ENCODE peak calls at places on chromosomes 13 and 19, in seven cellular contexts. K is nephron progenitor cell, Z is fibroblast of pulmonary artery, Y is GM20000, E is lung, U is heart right ventricle, Q is mesothelial cell of epicardium. X is an unnamed sample.

GRCh38 chr19:12937243-12938053 is 961 bp upstream of the CALR start:
- DNase-seq in K (no peak), Z (no peak), Y (peak; percentile 34), E (no peak), U (no peak), Q (no peak), X (peak; percentile 66)

GRCh38 chr13:111474136-111475002 is 153.9 kb downstream of the TEX29 start:
- DNase-seq in K (no peak), Z (peak; percentile 55), Y (peak; percentile 50), E (no peak), U (no peak), Q (peak; percentile 36), X (no peak)

GRCh38 chr13:73025212-73026012 is 33.4 kb upstream of the KLF5 start:
- DNase-seq in K (no peak), Z (peak; percentile 51), Y (peak; percentile 8), E (no peak), U (no peak), Q (no peak), X (no peak)

GRCh38 chr19:44931541-44931940 is 10.5 kb upstream of the APOC4 start:
- DNase-seq in K (no peak), Z (no peak), Y (no peak), E (no peak), U (no peak), Q (no peak), X (no peak)

GRCh38 chr13:45362939-45363338 is 22.0 kb upstream of the TPT1 start:
- DNase-seq in K (no peak), Z (no peak), Y (no peak), E (no peak), U (no peak), Q (no peak), X (no peak)

GRCh38 chr19:55473613-55474012 is 2.8 kb upstream of the ZNF628 start:
- DNase-seq in K (no peak), Z (no peak), Y (no peak), E (no peak), U (no peak), Q (no peak), X (peak; percentile 18)

GRCh38 chr19:47035127-47035494 is 13.3 kb downstream of the TMEM160 start:
- DNase-seq in K (peak; percentile 36), Z (no peak), Y (no peak), E (no peak), U (no peak), Q (no peak), X (no peak)

GRCh38 chr19:5925830-5926459 is 11.9 kb downstream of the CAPS start:
- DNase-seq in K (no peak), Z (no peak), Y (no peak), E (no peak), U (no peak), Q (no peak), X (no peak)

GRCh38 chr19:57558525-57558924 is 1.1 kb downstream of the ZNF550 start:
- DNase-seq in K (no peak), Z (peak; percentile 28), Y (no peak), E (no peak), U (no peak), Q (no peak), X (no peak)

GRCh38 chr19:52665529-52665928 is 27.4 kb upstream of the ZNF83 start:
- DNase-seq in K (no peak), Z (no peak), Y (no peak), E (no peak), U (no peak), Q (no peak), X (no peak)

GRCh38 chr19:57560049-57560491 is 407 bp upstream of the ZNF550 start:
- DNase-seq in K (no peak), Z (peak; percentile 72), Y (no peak), E (no peak), U (peak; percentile 49), Q (no peak), X (no peak)

GRCh38 chr19:55426042-55426441 is 17.1 kb downstream of the SHISA7 start:
- DNase-seq in K (no peak), Z (no peak), Y (no peak), E (no peak), U (no peak), Q (no peak), X (no peak)

GRCh38 chr13:74158028-74158427 is 23.8 kb upstream of the KLF12 start:
- DNase-seq in K (peak; percentile 58), Z (peak; percentile 22), Y (no peak), E (no peak), U (peak; percentile 10), Q (no peak), X (no peak)

GRCh38 chr13:33855371-33855895 is 37.5 kb downstream of the RFC3 start:
- DNase-seq in K (no peak), Z (no peak), Y (no peak), E (no peak), U (no peak), Q (no peak), X (no peak)

GRCh38 chr19:37654833-37655688 is at the start of gene ZFP30:
- DNase-seq in K (peak; percentile 92), Z (peak; percentile 60), Y (peak; percentile 85), E (peak; percentile 74), U (peak; percentile 93), Q (peak; percentile 94), X (peak; percentile 93)

GRCh38 chr13:36006347-36006746 is 124.8 kb downstream of the DCLK1 start:
- DNase-seq in K (no peak), Z (no peak), Y (no peak), E (peak; percentile 53), U (no peak), Q (no peak), X (no peak)

GRCh38 chr13:29497137-29497654 is 98.3 kb downstream of the SLC7A1 start:
- DNase-seq in K (peak; percentile 43), Z (peak; percentile 85), Y (no peak), E (no peak), U (peak; percentile 71), Q (no peak), X (no peak)

GRCh38 chr13:25971499-25972145 is 80.2 kb downstream of the SHISA2 start:
- DNase-seq in K (no peak), Z (no peak), Y (no peak), E (no peak), U (no peak), Q (no peak), X (no peak)

GRCh38 chr13:52833261-52833660 is 15.2 kb downstream of the PCDH8 start:
- DNase-seq in K (no peak), Z (no peak), Y (no peak), E (no peak), U (no peak), Q (no peak), X (no peak)

GRCh38 chr13:39369161-39369890 is 233.7 kb downstream of the LHFPL6 start:
- DNase-seq in K (no peak), Z (no peak), Y (no peak), E (no peak), U (no peak), Q (no peak), X (no peak)

GRCh38 chr13:39365879-39366278 is 237.1 kb downstream of the LHFPL6 start:
- DNase-seq in K (no peak), Z (no peak), Y (no peak), E (no peak), U (no peak), Q (no peak), X (no peak)

GRCh38 chr13:39373108-39373507 is 229.9 kb downstream of the LHFPL6 start:
- DNase-seq in K (no peak), Z (no peak), Y (no peak), E (no peak), U (no peak), Q (no peak), X (no peak)

GRCh38 chr13:39370554-39370953 is 232.4 kb downstream of the LHFPL6 start:
- DNase-seq in K (no peak), Z (no peak), Y (no peak), E (no peak), U (peak; percentile 37), Q (no peak), X (no peak)

DNA sequence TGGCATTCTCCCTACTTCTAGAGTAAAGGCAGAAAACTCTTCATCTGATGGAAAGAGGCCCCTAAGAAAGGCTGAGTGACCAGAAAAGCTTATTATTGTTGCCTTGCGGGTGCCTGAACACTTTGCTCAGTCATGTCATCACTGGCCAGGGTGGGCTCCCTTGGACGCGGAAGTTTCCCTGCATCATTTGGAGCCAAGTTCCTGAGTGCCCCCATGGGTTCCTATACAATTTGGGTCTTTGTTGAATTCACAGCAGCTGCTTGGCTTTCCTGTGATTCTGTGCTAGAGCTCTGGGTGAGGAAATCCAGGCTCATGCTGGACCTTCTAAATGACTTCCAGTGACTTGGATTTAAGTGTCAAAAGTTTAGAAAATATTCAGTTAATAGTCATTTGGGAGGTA is 232.9 kb downstream of the LHFPL6 start:
- DNase-seq in K (no peak), Z (no peak), Y (no peak), E (no peak), U (no peak), Q (no peak), X (no peak)
- TF ChIP-seq CTCF in K (no peak), Z (no peak), Y (no peak), E (no peak), U (no peak), Q (no peak), X (no peak)

GRCh38 chr19:41895745-41896580 is 13.0 kb downstream of the ARHGEF1 start:
- DNase-seq in K (no peak), Z (no peak), Y (no peak), E (no peak), U (no peak), Q (no peak), X (peak; percentile 42)
- TF ChIP-seq CTCF in K (no peak), Z (peak; percentile 17), Y (no peak), E (no peak), U (no peak), Q (peak; percentile 27), X (peak; percentile 51)

DNA sequence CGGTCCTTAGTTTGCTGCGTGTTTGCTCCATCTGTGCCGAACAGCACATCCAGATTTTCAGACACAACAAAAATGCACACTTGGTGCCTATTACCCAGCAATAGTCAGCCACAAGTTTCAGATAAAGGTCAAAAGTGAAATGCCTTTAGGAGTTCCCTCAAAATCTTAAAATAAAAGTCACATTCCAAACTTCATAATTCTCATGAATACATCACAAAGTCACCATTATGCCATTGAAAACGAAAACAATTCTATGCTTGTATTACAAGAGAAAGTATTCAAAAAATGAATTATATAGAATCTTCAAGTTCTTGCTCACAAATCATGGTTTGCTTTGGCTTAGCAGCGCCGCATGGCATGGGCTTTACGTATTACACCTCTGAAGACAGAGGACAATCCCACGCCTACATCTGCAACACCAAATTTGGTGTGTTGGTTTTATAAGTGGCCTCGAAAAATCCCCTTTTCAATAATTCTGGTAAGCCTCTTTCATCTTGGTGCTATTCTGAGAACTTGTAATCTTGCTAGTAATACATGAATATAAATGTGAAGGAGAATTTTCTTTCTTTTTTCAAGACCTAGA is 26.6 kb downstream of the COL4A1 start:
- DNase-seq in K (no peak), Z (no peak), Y (no peak), E (no peak), U (no peak), Q (no peak), X (no peak)
- TF ChIP-seq CTCF in K (no peak), Z (no peak), Y (no peak), E (no peak), U (no peak), Q (no peak), X (no peak)

DNA sequence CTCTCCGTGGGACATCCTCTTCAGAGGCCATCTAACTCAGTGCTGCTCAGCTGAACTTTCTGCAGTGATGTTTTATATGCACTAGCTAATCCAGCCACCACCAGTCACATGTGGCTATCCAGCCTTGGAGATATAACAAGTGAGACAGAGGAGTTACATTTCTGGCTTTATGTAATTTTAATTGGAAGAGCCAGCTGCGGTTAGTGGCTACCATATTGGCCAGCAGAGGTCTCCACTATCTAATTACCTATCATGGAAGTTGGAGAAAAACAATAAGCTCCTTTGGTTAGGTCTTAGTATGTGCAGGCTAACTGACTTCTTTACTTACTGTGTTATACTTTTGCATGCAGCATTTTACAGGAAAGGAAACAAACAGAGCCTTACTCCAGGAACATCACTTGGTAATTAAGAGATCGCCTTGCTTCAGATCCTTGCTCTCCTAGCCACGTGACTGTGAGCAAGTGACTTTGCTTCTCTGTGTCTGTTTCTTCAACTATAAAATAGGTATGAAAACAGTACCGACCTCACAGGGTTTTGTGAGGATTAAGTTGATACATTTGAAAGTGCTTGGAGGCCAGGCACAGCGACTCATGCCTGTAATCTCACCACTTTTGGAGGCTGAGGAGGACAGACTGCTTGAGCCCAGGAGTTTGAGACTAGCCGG is 1.6 kb upstream of the KLK10 start:
- DNase-seq in K (no peak), Z (peak; percentile 69), Y (peak; percentile 65), E (no peak), U (no peak), Q (no peak), X (peak; percentile 27)
- TF ChIP-seq CTCF in K (peak; percentile 67), Z (peak; percentile 82), Y (peak; percentile 43), E (peak; percentile 25), U (peak; percentile 48), Q (peak; percentile 26), X (peak; percentile 71)

X was measured in BE2C.